ENCODE peak calls at places on chromosomes 7 and 10, in nine cellular contexts. Q, T, R, K, F, O, W, E and N are unnamed samples.
A peak's percentile ranks its signal among the peaks of the same experiment; 100 is the strongest.

GRCh38 chr10:67666416-67667043 is 29.5 kb downstream of the CTNNA3 start:
- DNase-seq in O (no peak), R (no peak), T (no peak), Q (no peak), E (no peak), F (peak; percentile 27), K (no peak), W (no peak), N (no peak)

GRCh38 chr7:126716321-126716720 is 536.4 kb downstream of the GRM8 start:
- DNase-seq in F (no peak), O (no peak), E (no peak), R (no peak), Q (no peak), K (no peak), W (no peak), T (no peak), N (no peak)

GRCh38 chr10:3468919-3469638 is 296.5 kb upstream of the PITRM1 start:
- DNase-seq in R (no peak), T (no peak), Q (no peak), W (peak; percentile 66), K (peak; percentile 77), O (no peak), E (peak; percentile 62), F (peak; percentile 97), N (no peak)

GRCh38 chr10:114166053-114166452 is 8.0 kb downstream of the CCDC186 start:
- DNase-seq in K (no peak), T (no peak), O (no peak), F (no peak), E (no peak), W (no peak), R (no peak), Q (no peak), N (no peak)

GRCh38 chr10:78319371-78319770 is 285.7 kb downstream of the RPS24 start:
- DNase-seq in E (no peak), Q (no peak), R (peak; percentile 9), F (no peak), K (peak; percentile 44), W (no peak), T (no peak), O (no peak), N (no peak)

GRCh38 chr7:134186022-134186421 is 58.9 kb downstream of the LRGUK start:
- DNase-seq in W (no peak), T (no peak), R (no peak), F (no peak), Q (no peak), K (no peak), E (no peak), O (no peak), N (no peak)

GRCh38 chr7:128954830-128955797 is 17.4 kb downstream of the IRF5 start:
- DNase-seq in F (peak; percentile 12), R (no peak), K (no peak), O (no peak), Q (no peak), T (no peak), W (no peak), E (no peak), N (no peak)

GRCh38 chr7:40493609-40494041 is 358.8 kb downstream of the SUGCT start:
- DNase-seq in K (no peak), R (no peak), F (no peak), T (no peak), E (no peak), O (no peak), W (no peak), Q (no peak), N (no peak)